ENCODE peak calls at places on chromosome X, in ten cellular contexts. X is BJ, W is right atrium auricular region, K is nephron progenitor cell, B is psoas muscle, O is cardiac fibroblast, V is H9, U is neural progenitor cell, Y is pancreas, H is ovary. C is an unnamed sample.
A peak's percentile ranks its signal among the peaks of the same experiment; 100 is the strongest.

GRCh38 chrX:27863813-27864212 is 56.0 kb downstream of the MAGEB10 start:
- DNase-seq in X (no peak), W (no peak), K (no peak), B (no peak), O (no peak), V (peak; percentile 41), U (peak; percentile 21), Y (no peak), H (no peak), C (no peak)

GRCh38 chrX:109843963-109844751 is 111.1 kb upstream of the ACSL4 start:
- DNase-seq in X (no peak), W (no peak), K (peak; percentile 29), B (no peak), O (no peak), V (no peak), U (no peak), Y (no peak), H (no peak), C (no peak)

GRCh38 chrX:39854772-39855747 is 242.7 kb downstream of the BCOR start:
- DNase-seq in X (no peak), W (no peak), K (no peak), B (no peak), O (no peak), V (no peak), U (no peak), Y (no peak), H (no peak), C (no peak)

GRCh38 chrX:149630681-149631292 is 805 bp downstream of the TMEM185A start:
- DNase-seq in X (no peak), W (no peak), K (no peak), B (no peak), O (peak; percentile 59), V (no peak), U (no peak), Y (peak; percentile 6), H (peak; percentile 24), C (no peak)

GRCh38 chrX:145844886-145845285 is 27.3 kb downstream of the SLITRK2 start:
- DNase-seq in X (no peak), W (no peak), K (no peak), B (no peak), O (no peak), V (no peak), U (no peak), Y (no peak), H (no peak), C (no peak)

GRCh38 chrX:149472620-149473019 is 32.5 kb downstream of the IDS start:
- DNase-seq in X (no peak), W (no peak), K (no peak), B (no peak), O (no peak), V (no peak), U (no peak), Y (no peak), H (no peak), C (no peak)

GRCh38 chrX:131739823-131740222 is 195.9 kb downstream of the OR13H1 start:
- DNase-seq in X (no peak), W (no peak), K (no peak), B (no peak), O (no peak), V (no peak), U (no peak), Y (no peak), H (no peak), C (no peak)

GRCh38 chrX:154603438-154604430 is 15.3 kb downstream of the CTAG1B start:
- DNase-seq in X (no peak), W (no peak), K (no peak), B (no peak), O (peak; percentile 57), V (no peak), U (no peak), Y (no peak), H (no peak), C (peak; percentile 50)

GRCh38 chrX:155070975-155071693 is at the start of the genes BRCC3, CMC4 and MTCP1:
- DNase-seq in X (no peak), W (peak; percentile 67), K (peak; percentile 76), B (peak; percentile 79), O (peak; percentile 75), V (peak; percentile 80), U (peak; percentile 92), Y (peak; percentile 80), H (peak; percentile 78), C (peak; percentile 83)

GRCh38 chrX:19237919-19238318 is 105.8 kb upstream of the PDHA1 start:
- DNase-seq in X (no peak), W (no peak), K (no peak), B (no peak), O (no peak), V (no peak), U (no peak), Y (no peak), H (no peak), C (no peak)

DNA sequence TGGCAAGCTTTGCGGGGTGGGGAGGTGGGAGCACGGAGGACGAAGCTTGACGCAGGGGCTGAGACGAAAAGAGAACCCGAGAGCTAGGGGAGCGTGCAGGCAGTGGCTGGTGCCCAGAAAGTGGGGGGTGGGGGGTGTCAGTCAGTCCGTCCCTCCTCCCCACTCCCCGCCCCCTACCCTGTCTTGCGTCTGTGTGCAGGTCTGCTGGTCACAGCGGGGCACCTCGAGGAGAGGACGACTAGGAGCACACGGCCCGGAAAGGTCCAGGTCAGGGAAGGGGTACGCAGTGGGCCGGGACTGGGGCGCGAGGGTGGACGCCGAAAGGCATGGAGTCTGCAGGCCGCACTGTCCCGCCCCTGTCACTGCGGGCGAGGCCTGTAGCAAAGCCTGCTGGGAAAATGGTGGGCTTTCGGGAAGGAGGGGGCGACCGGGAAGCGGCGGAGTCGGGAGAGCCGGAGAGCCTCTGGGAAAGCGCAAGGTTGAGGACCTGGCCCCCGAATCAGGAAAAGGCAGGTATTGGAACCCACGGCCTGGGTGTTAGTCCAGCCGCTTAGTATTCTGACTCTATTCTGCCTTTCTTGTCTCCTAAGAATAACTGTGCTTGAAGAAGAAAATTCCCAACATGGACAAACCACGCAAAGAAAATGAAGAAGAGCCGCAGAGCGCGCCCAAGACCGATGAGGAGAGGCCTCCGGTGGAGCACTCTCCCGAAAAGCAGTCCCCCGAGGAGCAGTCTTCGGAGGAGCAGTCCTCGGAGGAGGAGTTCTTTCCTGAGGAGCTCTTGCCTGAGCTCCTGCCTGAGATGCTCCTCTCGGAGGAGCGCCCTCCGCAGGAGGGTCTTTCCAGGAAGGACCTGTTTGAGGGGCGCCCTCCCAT is 758 bp downstream of the TCEAL1 start:
- DNase-seq in X (no peak), W (no peak), K (peak; percentile 70), B (peak; percentile 65), O (peak; percentile 60), V (peak; percentile 90), U (peak; percentile 85), Y (peak; percentile 61), H (peak; percentile 76), C (no peak)
- TF ChIP-seq CTCF in X (peak; percentile 72), W (peak; percentile 38), K (peak; percentile 18), B (peak; percentile 20), O (peak; percentile 50), V (peak; percentile 60), U (peak; percentile 59), Y (no peak), H (peak; percentile 31), C (peak; percentile 61)

GRCh38 chrX:82081027-82081426 is 879.1 kb downstream of the SH3BGRL start:
- DNase-seq in X (no peak), W (no peak), K (no peak), B (no peak), O (no peak), V (no peak), U (peak; percentile 11), Y (no peak), H (no peak), C (no peak)
- TF ChIP-seq CTCF in X (no peak), W (no peak), K (no peak), B (no peak), O (no peak), V (peak; percentile 43), U (peak; percentile 30), Y (no peak), H (no peak), C (peak; percentile 38)

DNA sequence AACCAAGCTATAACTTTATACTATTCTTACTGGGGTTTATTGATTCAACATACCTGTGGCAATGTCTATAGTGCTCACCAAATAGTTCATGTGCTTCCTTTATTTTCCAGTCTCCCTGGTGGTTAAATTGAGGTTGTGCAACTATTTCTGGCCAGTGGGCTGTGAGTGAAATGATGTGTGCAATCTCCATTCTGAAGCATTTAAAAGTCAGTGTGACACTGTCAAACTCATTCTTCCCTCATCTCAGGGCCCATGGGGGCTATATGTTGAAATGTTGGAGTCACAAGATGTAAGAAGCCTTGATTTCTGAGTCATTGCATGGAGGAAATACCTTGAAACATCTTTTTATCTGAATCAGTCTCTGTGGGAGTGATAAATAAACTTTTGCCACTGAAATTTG is 414.3 kb upstream of the RPS6KA3 start:
- DNase-seq in X (no peak), W (no peak), K (no peak), B (no peak), O (peak; percentile 39), V (no peak), U (no peak), Y (no peak), H (no peak), C (no peak)
- TF ChIP-seq CTCF in X (no peak), W (no peak), K (peak; percentile 12), B (no peak), O (no peak), V (peak; percentile 49), U (peak; percentile 19), Y (no peak), H (no peak), C (peak; percentile 53)

GRCh38 chrX:107542500-107542899 is 85.8 kb upstream of the PRPS1 start:
- DNase-seq in X (no peak), W (no peak), K (no peak), B (no peak), O (peak; percentile 21), V (peak; percentile 65), U (peak; percentile 73), Y (no peak), H (no peak), C (no peak)
- TF ChIP-seq CTCF in X (no peak), W (no peak), K (no peak), B (no peak), O (peak; percentile 8), V (peak; percentile 52), U (peak; percentile 49), Y (no peak), H (no peak), C (peak; percentile 58)

GRCh38 chrX:129983575-129984131 is 1.2 kb downstream of the BCORL1 start:
- DNase-seq in X (no peak), W (no peak), K (no peak), B (peak; percentile 30), O (no peak), V (peak; percentile 28), U (peak; percentile 74), Y (no peak), H (peak; percentile 42), C (peak; percentile 69)
- TF ChIP-seq CTCF in X (no peak), W (no peak), K (no peak), B (no peak), O (no peak), V (no peak), U (no peak), Y (no peak), H (no peak), C (no peak)

GRCh38 chrX:119654112-119654531 is 38.8 kb downstream of the SEPTIN6 start:
- DNase-seq in X (no peak), W (peak; percentile 64), K (peak; percentile 34), B (peak; percentile 39), O (peak; percentile 89), V (peak; percentile 36), U (peak; percentile 65), Y (peak; percentile 3), H (peak; percentile 53), C (no peak)
- TF ChIP-seq CTCF in X (peak; percentile 30), W (no peak), K (no peak), B (no peak), O (peak; percentile 38), V (peak; percentile 19), U (no peak), Y (no peak), H (peak; percentile 10), C (no peak)

GRCh38 chrX:135737361-135738071 is 24.1 kb downstream of the CT45A1 start:
- DNase-seq in X (no peak), W (no peak), K (no peak), B (no peak), O (peak; percentile 3), V (no peak), U (no peak), Y (no peak), H (no peak), C (no peak)
- TF ChIP-seq CTCF in X (no peak), W (no peak), K (no peak), B (no peak), O (no peak), V (no peak), U (no peak), Y (no peak), H (no peak), C (no peak)